ENCODE peak calls at places on chromosomes 4 and X, in nine cellular contexts. T is lower leg skin, L is H1, M is sigmoid colon, V is NB4, Y is stomach, P is HCT116, R is uterus, F is IMR-90. Q is an unnamed sample.

GRCh38 chr4:7067147-7067522 is 729 bp downstream of the GRPEL1 start:
- DNase-seq in T (no peak), R (no peak), L (no peak), P (no peak), M (no peak), F (no peak), Y (peak), V (no peak), Q (no peak)

GRCh38 chr4:152094851-152095700 is 334.3 kb upstream of the GATB start:
- DNase-seq in L (no peak), P (no peak), T (peak), F (peak), M (no peak), R (no peak), V (no peak), Y (no peak), Q (no peak)

GRCh38 chrX:13380230-13380629 is 60.4 kb upstream of the ATXN3L start:
- DNase-seq in R (no peak), M (no peak), Y (no peak), L (no peak), V (no peak), T (no peak), F (peak), P (no peak), Q (no peak)

GRCh38 chr4:137664055-137664405 is 131.7 kb upstream of the PCDH18 start:
- DNase-seq in P (no peak), M (no peak), L (no peak), T (no peak), V (no peak), R (no peak), F (peak), Y (no peak), Q (no peak)

GRCh38 chr4:34362654-34363053 is 1881.7 kb downstream of the ARAP2 start:
- DNase-seq in R (no peak), Y (no peak), V (peak), M (no peak), L (no peak), P (no peak), T (no peak), F (no peak), Q (no peak)

GRCh38 chrX:103831342-103831802 is 685 bp downstream of the RAB9B start:
- DNase-seq in M (no peak), V (no peak), Y (peak), T (no peak), P (no peak), F (no peak), L (no peak), R (no peak), Q (no peak)

GRCh38 chrX:40085714-40086113 is 12.0 kb downstream of the BCOR start:
- DNase-seq in R (no peak), V (no peak), Y (no peak), F (no peak), P (no peak), L (no peak), T (no peak), M (no peak), Q (no peak)

GRCh38 chr4:42397256-42397634 is at the start of gene SHISA3:
- DNase-seq in F (no peak), T (no peak), P (no peak), M (no peak), Y (no peak), L (peak), R (no peak), V (peak), Q (peak)

GRCh38 chr4:89298788-89299152 is 8.8 kb downstream of the GPRIN3 start:
- DNase-seq in P (no peak), L (no peak), R (no peak), V (peak), T (no peak), M (no peak), Y (no peak), F (no peak), Q (no peak)

GRCh38 chr4:77190053-77190452 is 33.0 kb downstream of the CCNG2 start:
- DNase-seq in F (peak), P (no peak), T (no peak), Y (no peak), R (no peak), M (no peak), L (no peak), V (no peak), Q (no peak)

GRCh38 chrX:20529301-20529700 is 262.6 kb upstream of the RPS6KA3 start:
- DNase-seq in M (no peak), Y (no peak), P (no peak), F (no peak), R (no peak), V (no peak), T (no peak), L (no peak), Q (no peak)

GRCh38 chrX:85114776-85115175 is 111.1 kb downstream of the APOOL start:
- DNase-seq in V (no peak), T (no peak), L (no peak), P (no peak), Y (no peak), M (no peak), F (no peak), R (no peak), Q (no peak)

GRCh38 chr4:141132689-141133145 is 552 bp downstream of the RNF150 start:
- DNase-seq in P (no peak), Y (no peak), L (no peak), V (no peak), F (peak), R (peak), M (peak), T (peak), Q (peak)

GRCh38 chrX:130575831-130576404 is 174.1 kb downstream of the RBMX2 start:
- DNase-seq in T (peak), F (peak), V (peak), L (peak), R (peak), P (peak), M (no peak), Y (peak), Q (peak)

GRCh38 chr4:14906805-14907204 is 95.5 kb upstream of the CPEB2 start:
- DNase-seq in F (no peak), V (peak), L (no peak), R (no peak), Y (no peak), T (no peak), M (no peak), P (no peak), Q (no peak)

GRCh38 chr4:158722917-158723793 is at the start of gene PPID:
- DNase-seq in L (peak), Y (peak), P (peak), V (peak), M (peak), T (peak), R (peak), F (peak), Q (peak)

GRCh38 chrX:130877892-130878321 is 25.1 kb downstream of the ENOX2 start:
- DNase-seq in L (no peak), V (no peak), M (no peak), Y (no peak), P (no peak), F (no peak), T (no peak), R (no peak), Q (no peak)

GRCh38 chr4:181308476-181309170 is 934.6 kb upstream of the TENM3 start:
- DNase-seq in P (no peak), R (no peak), M (no peak), V (no peak), F (no peak), Y (peak), T (no peak), L (no peak), Q (no peak)

GRCh38 chr4:74627516-74627915 is 166.8 kb downstream of the BTC start:
- DNase-seq in M (no peak), L (no peak), T (no peak), V (no peak), R (no peak), F (no peak), P (no peak), Y (no peak), Q (no peak)

GRCh38 chrX:69016220-69016941 is 148.9 kb downstream of the PJA1 start:
- DNase-seq in P (no peak), L (peak), V (no peak), Y (no peak), F (no peak), M (no peak), R (peak), T (peak), Q (no peak)

GRCh38 chr4:24007740-24008348 is 118.0 kb upstream of the PPARGC1A start:
- DNase-seq in L (no peak), F (no peak), V (no peak), P (no peak), R (no peak), M (no peak), T (no peak), Y (no peak), Q (no peak)

GRCh38 chr4:111631157-111631999 is 513.9 kb upstream of the FAM241A start:
- DNase-seq in V (peak), Y (no peak), R (no peak), L (no peak), T (no peak), P (peak), F (peak), M (no peak), Q (no peak)

GRCh38 chr4:71004281-71004851 is 10.9 kb downstream of the DCK start:
- DNase-seq in V (no peak), R (no peak), M (no peak), L (peak), T (no peak), Y (no peak), P (no peak), F (no peak), Q (no peak)

GRCh38 chrX:115499112-115499805 is 61.7 kb upstream of the PLS3 start:
- DNase-seq in V (peak), P (no peak), R (no peak), T (no peak), F (no peak), L (no peak), M (no peak), Y (no peak), Q (no peak)

GRCh38 chr4:6918345-6918744 is 8.7 kb downstream of the TBC1D14 start:
- DNase-seq in T (no peak), M (peak), Y (no peak), F (no peak), V (peak), P (no peak), L (no peak), R (no peak), Q (no peak)

GRCh38 chr4:8303485-8304281 is 34.1 kb downstream of the HTRA3 start:
- DNase-seq in M (peak), F (peak), T (peak), Y (no peak), R (peak), P (peak), V (peak), L (peak), Q (no peak)

GRCh38 chrX:1222511-1223252 is 10.2 kb upstream of the CRLF2 start:
- DNase-seq in F (no peak), P (no peak), Y (no peak), T (peak), R (no peak), M (peak), L (no peak), V (peak), Q (no peak)

GRCh38 chrX:54043696-54044125 is 562 bp downstream of the PHF8 start:
- DNase-seq in M (no peak), P (no peak), L (peak), F (peak), Y (peak), V (peak), T (no peak), R (peak), Q (peak)

GRCh38 chr4:2071912-2072867 is 13.1 kb downstream of the NAT8L start:
- DNase-seq in P (no peak), T (no peak), L (peak), R (no peak), M (peak), F (no peak), V (no peak), Y (no peak), Q (no peak)

GRCh38 chr4:2353222-2354107 is 65.0 kb downstream of the ZFYVE28 start:
- DNase-seq in V (no peak), F (no peak), P (no peak), L (no peak), R (no peak), M (peak), Y (no peak), T (peak), Q (no peak)

GRCh38 chr4:20859097-20859781 is 159.0 kb downstream of the PACRGL start:
- DNase-seq in M (no peak), F (no peak), R (no peak), V (no peak), P (no peak), Y (no peak), T (no peak), L (no peak), Q (no peak)

GRCh38 chr4:106062452-106062875 is 167.2 kb downstream of the NPNT start:
- DNase-seq in T (no peak), R (no peak), P (no peak), Y (no peak), F (peak), M (no peak), L (no peak), V (no peak), Q (no peak)

DNA sequence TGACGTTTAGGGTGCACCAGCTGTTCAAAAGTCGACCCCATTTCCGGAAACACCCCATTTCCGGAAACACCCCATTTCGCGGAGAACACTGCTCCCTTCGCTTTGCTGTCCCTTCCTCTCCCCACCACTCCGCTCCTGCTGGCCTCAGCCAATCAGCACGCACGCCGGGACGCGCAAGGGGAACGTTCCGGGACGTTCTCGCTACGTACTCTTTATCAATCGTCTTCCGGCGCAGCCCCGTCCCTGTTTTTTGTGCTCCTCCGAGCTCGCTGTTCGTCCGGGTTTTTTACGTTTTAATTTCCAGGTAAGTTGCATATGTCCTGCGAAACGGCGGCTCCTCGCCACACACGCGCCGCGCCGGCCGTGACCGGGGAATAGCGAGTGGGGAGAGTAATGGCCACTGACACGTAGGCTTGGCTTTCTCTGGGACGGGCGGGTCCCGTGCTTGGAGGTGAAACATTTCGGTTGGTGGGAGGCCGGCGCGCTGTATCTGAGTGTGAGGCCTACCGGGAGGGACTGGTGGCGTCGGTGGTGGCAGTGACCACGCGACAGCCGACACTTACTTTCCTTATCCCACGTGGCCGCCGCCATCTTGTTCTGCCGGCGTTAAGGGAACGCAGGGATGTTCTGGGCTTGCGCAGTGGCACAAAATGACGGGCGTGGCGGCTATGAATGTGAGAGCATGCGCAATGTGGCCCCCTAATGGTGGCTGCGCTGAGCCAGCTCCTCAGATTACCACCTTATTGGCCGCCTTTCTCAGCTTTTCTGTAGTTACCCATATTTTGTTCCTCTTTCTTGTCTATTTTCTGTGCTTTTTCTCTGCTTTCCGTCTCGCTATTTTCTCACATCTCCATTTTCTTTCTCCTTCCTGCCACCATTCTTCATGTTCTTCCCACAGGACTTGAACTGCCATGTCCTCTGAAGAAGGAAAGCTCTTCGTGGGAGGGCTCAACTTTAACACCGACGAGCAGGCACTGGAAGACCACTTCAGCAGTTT is at the start of gene RBM3:
- DNase-seq in Y (peak), T (peak), M (peak), R (peak), P (peak), V (peak), F (peak), L (peak), Q (peak)
- TF ChIP-seq POLR2A in Y (no peak), T (peak), M (peak), R (peak), P (peak), V (peak), F (peak), L (peak), Q (peak)

GRCh38 chr4:120218981-120219380 is 152.3 kb upstream of the MAD2L1 start:
- DNase-seq in L (no peak), M (no peak), V (no peak), R (no peak), F (no peak), Y (no peak), T (no peak), P (no peak), Q (no peak)
- TF ChIP-seq POLR2A in L (no peak), M (no peak), V (no peak), R (no peak), F (no peak), Y (no peak), T (no peak), P (no peak), Q (no peak)

DNA sequence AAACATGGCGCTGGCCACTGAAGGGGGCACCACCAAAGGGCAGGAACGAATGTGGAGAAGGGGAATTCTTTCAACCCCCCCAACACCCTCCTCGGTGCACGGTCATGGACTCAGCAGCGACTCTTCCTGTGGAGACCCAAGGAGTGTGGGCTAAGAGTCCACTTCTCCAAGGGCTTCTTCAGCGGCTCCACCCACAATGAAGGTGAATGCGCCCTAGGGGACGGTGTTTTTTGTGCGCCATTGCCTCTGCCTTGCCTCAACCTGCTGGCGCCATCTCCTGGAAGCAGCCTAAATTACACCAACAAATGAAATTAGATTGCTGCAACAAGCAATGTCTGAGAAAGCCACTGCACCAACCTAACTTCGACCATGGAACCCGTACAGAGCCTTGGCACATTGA is 169.2 kb upstream of the MAGEB18 start:
- DNase-seq in P (no peak), V (peak), L (peak), R (no peak), T (peak), Y (no peak), F (no peak), M (no peak), Q (peak)
- TF ChIP-seq POLR2A in P (no peak), V (no peak), L (no peak), R (no peak), T (no peak), Y (no peak), F (no peak), M (no peak), Q (no peak)

GRCh38 chr4:1012031-1012739 is 759 bp downstream of the FGFRL1 start:
- DNase-seq in P (no peak), M (peak), L (no peak), T (no peak), F (no peak), R (peak), V (peak), Y (peak), Q (no peak)
- TF ChIP-seq POLR2A in P (no peak), M (no peak), L (no peak), T (no peak), F (no peak), R (no peak), V (no peak), Y (no peak), Q (no peak)

GRCh38 chr4:139696491-139696890 is 30.9 kb downstream of the MGST2 start:
- DNase-seq in R (no peak), M (no peak), F (no peak), T (no peak), L (no peak), Y (no peak), V (no peak), P (no peak), Q (no peak)
- TF ChIP-seq POLR2A in R (no peak), M (no peak), F (no peak), T (no peak), L (no peak), Y (no peak), V (no peak), P (no peak), Q (no peak)

DNA sequence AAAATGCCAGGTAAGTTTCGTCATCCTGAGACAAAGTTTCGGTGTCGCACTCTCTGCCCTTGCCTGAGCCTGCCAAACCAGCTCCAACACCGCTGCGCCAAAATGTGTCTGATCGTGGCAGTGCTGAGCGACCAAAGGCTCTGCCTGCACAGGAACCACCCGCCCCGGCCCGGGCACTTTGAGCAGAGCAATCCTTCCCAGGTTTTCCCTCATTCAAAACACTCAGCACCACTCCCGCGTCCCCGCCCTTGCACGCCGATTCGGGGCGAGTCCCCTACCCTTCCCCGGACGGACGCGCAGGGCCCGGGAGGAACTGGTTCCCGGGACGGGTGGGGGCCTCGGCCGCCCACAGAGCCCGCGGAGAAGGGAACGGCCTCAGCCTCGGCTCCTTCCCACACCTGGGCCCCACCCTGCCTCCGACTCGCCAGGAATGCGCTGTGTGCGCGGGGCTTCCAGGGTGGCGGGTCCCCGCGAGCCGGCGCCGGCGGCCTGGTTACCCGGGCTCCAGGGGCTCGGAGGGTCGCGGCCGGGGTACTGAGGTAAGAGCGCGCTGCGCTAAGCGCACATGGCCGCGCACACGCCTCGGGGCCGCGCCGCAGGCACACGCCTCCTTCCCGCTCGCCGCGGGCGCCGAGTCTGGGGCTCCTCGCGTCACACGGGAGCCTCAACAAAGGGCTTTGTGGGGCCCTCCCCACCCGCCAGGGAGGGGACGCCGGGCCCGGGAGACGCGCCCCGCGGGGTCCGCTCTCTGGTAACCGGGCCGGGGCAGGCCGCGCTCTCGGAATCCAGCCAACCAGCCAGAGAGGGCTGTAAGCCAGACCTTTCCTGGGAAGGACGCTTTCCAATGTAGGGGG is at the start of gene C4orf36:
- DNase-seq in M (peak), F (peak), T (peak), Y (peak), P (peak), V (peak), R (peak), L (peak), Q (peak)
- TF ChIP-seq POLR2A in M (no peak), F (no peak), T (no peak), Y (no peak), P (no peak), V (no peak), R (peak), L (peak), Q (no peak)

GRCh38 chr4:38762560-38762959 is 20.2 kb downstream of the TLR10 start:
- DNase-seq in P (no peak), V (peak), R (no peak), M (no peak), Y (no peak), T (no peak), L (no peak), F (no peak), Q (peak)
- TF ChIP-seq POLR2A in P (no peak), V (no peak), R (no peak), M (no peak), Y (no peak), T (no peak), L (no peak), F (no peak), Q (peak)